ENCODE peak calls at places on chromosomes 6 and 20, in four cellular contexts. One of them, this sample, is unnamed.
A peak's percentile ranks its signal among the peaks of the same experiment; 100 is the strongest.

GRCh38 chr20:61328906-61329558 is 77.0 kb downstream of the CDH4 start:
- DNase-seq in GM12878: no peak
- DNase-seq in HL-60: no peak
- DNase-seq in K562: no peak
- DNase-seq in this sample: peak; percentile 50

GRCh38 chr20:64264091-64264490 is 8.5 kb downstream of the PCMTD2 start:
- DNase-seq in GM12878: no peak
- DNase-seq in HL-60: no peak
- DNase-seq in K562: no peak
- DNase-seq in this sample: no peak

GRCh38 chr6:21946298-21946783 is 350.5 kb downstream of the PRL start:
- DNase-seq in GM12878: no peak
- DNase-seq in HL-60: no peak
- DNase-seq in K562: no peak
- DNase-seq in this sample: no peak

GRCh38 chr6:5994999-5995698 is 11.6 kb downstream of the NRN1 start:
- DNase-seq in GM12878: no peak
- DNase-seq in HL-60: no peak
- DNase-seq in K562: no peak
- DNase-seq in this sample: no peak

GRCh38 chr6:107108201-107108890 is 7.0 kb downstream of the BEND3 start:
- DNase-seq in GM12878: no peak
- DNase-seq in HL-60: peak; percentile 56
- DNase-seq in K562: no peak
- DNase-seq in this sample: no peak

GRCh38 chr6:104613416-104614001 is 246.2 kb downstream of the HACE1 start:
- DNase-seq in GM12878: no peak
- DNase-seq in HL-60: no peak
- DNase-seq in K562: no peak
- DNase-seq in this sample: no peak

GRCh38 chr6:122798099-122798641 is 9.1 kb downstream of the SMPDL3A start:
- DNase-seq in GM12878: no peak
- DNase-seq in HL-60: no peak
- DNase-seq in K562: no peak
- DNase-seq in this sample: no peak

GRCh38 chr6:142187209-142187608 is 40.1 kb downstream of the VTA1 start:
- DNase-seq in GM12878: no peak
- DNase-seq in HL-60: no peak
- DNase-seq in K562: no peak
- DNase-seq in this sample: no peak

GRCh38 chr6:143164565-143165105 is 103.9 kb downstream of the AIG1 start:
- DNase-seq in GM12878: no peak
- DNase-seq in HL-60: no peak
- DNase-seq in K562: peak; percentile 87
- DNase-seq in this sample: no peak

GRCh38 chr6:138240476-138241245 is 22.4 kb upstream of the PBOV1 start:
- DNase-seq in GM12878: no peak
- DNase-seq in HL-60: no peak
- DNase-seq in K562: no peak
- DNase-seq in this sample: no peak

GRCh38 chr6:38714239-38715015 is 684 bp upstream of the DNAH8 start:
- DNase-seq in GM12878: no peak
- DNase-seq in HL-60: no peak
- DNase-seq in K562: no peak
- DNase-seq in this sample: no peak

GRCh38 chr20:41145821-41146620 is 8.7 kb downstream of the PLCG1 start:
- DNase-seq in GM12878: no peak
- DNase-seq in HL-60: no peak
- DNase-seq in K562: no peak
- DNase-seq in this sample: no peak

GRCh38 chr6:168699631-168700315 is 258.8 kb downstream of the SMOC2 start:
- DNase-seq in GM12878: no peak
- DNase-seq in HL-60: no peak
- DNase-seq in K562: no peak
- DNase-seq in this sample: no peak

GRCh38 chr6:157825243-157825904 is 2.3 kb downstream of the SNX9 start:
- DNase-seq in GM12878: no peak
- DNase-seq in HL-60: no peak
- DNase-seq in K562: peak; percentile 60
- DNase-seq in this sample: no peak

GRCh38 chr6:118650500-118651281 is 700 bp downstream of the CEP85L start:
- DNase-seq in GM12878: no peak
- DNase-seq in HL-60: no peak
- DNase-seq in K562: peak; percentile 55
- DNase-seq in this sample: peak; percentile 42

GRCh38 chr20:63856111-63856511 is 5.2 kb upstream of the ABHD16B start:
- DNase-seq in GM12878: no peak
- DNase-seq in HL-60: no peak
- DNase-seq in K562: no peak
- DNase-seq in this sample: no peak

GRCh38 chr6:29295181-29295585 is 6.3 kb upstream of the OR14J1 start:
- DNase-seq in GM12878: no peak
- DNase-seq in HL-60: no peak
- DNase-seq in K562: no peak
- DNase-seq in this sample: no peak

GRCh38 chr6:150145830-150146229 is 3.0 kb downstream of the PPP1R14C start:
- DNase-seq in GM12878: no peak
- DNase-seq in HL-60: no peak
- DNase-seq in K562: no peak
- DNase-seq in this sample: no peak

GRCh38 chr6:158284340-158285210 is 27.7 kb upstream of the TULP4 start:
- DNase-seq in GM12878: no peak
- DNase-seq in HL-60: no peak
- DNase-seq in K562: no peak
- DNase-seq in this sample: no peak

GRCh38 chr20:57432874-57433491 is 41.8 kb downstream of the RBM38 start:
- DNase-seq in GM12878: peak; percentile 76
- DNase-seq in HL-60: peak; percentile 92
- DNase-seq in K562: peak; percentile 88
- DNase-seq in this sample: peak; percentile 94

GRCh38 chr6:117739869-117740268 is 64.6 kb downstream of the NUS1 start:
- DNase-seq in GM12878: no peak
- DNase-seq in HL-60: no peak
- DNase-seq in K562: no peak
- DNase-seq in this sample: no peak

GRCh38 chr6:161486903-161487531 is 213.2 kb upstream of the AGPAT4 start:
- DNase-seq in GM12878: no peak
- DNase-seq in HL-60: no peak
- DNase-seq in K562: no peak
- DNase-seq in this sample: no peak

GRCh38 chr20:3828798-3829197 is 8.5 kb downstream of the AP5S1 start:
- DNase-seq in GM12878: no peak
- DNase-seq in HL-60: no peak
- DNase-seq in K562: no peak
- DNase-seq in this sample: no peak

GRCh38 chr20:35561268-35561667 is 19.4 kb downstream of the ERGIC3 start:
- DNase-seq in GM12878: no peak
- DNase-seq in HL-60: no peak
- DNase-seq in K562: peak; percentile 34
- DNase-seq in this sample: no peak

GRCh38 chr6:148407372-148407771 is 64.7 kb downstream of the SASH1 start:
- DNase-seq in GM12878: no peak
- DNase-seq in HL-60: no peak
- DNase-seq in K562: no peak
- DNase-seq in this sample: no peak

GRCh38 chr6:20669571-20670314 is 135.5 kb downstream of the CDKAL1 start:
- DNase-seq in GM12878: peak; percentile 46
- DNase-seq in HL-60: no peak
- DNase-seq in K562: no peak
- DNase-seq in this sample: no peak

GRCh38 chr6:75524322-75524972 is 30.8 kb upstream of the FILIP1 start:
- DNase-seq in GM12878: no peak
- DNase-seq in HL-60: no peak
- DNase-seq in K562: no peak
- DNase-seq in this sample: no peak

GRCh38 chr6:42404494-42404893 is 47.2 kb downstream of the TRERF1 start:
- DNase-seq in GM12878: no peak
- DNase-seq in HL-60: no peak
- DNase-seq in K562: peak; percentile 81
- DNase-seq in this sample: no peak

GRCh38 chr6:23414204-23414501 is 711.9 kb upstream of the NRSN1 start:
- DNase-seq in GM12878: peak; percentile 7
- DNase-seq in HL-60: no peak
- DNase-seq in K562: no peak
- DNase-seq in this sample: no peak

GRCh38 chr6:26122402-26122792 is 35.2 kb downstream of the HFE start:
- DNase-seq in GM12878: no peak
- DNase-seq in HL-60: no peak
- DNase-seq in K562: peak; percentile 34
- DNase-seq in this sample: no peak

DNA sequence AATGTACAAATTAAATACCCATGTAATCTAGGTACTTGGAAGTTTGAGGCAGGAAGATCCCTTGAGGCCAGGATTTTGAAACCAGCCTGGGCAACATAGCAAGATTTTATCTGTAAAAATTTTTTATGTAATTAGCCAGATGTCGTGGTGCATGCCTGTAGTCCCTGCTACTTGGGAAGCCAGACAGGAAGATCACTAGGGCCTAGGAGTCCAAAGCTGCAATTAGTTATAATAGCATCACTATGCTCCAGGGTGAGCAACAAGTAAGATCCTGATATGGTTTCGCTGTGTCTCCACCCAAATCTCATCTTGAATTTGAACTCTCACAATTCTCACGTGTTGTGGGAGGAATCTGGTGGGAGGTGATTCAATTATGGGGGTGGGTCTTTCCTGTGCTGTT is 535.8 kb downstream of the TENT5A start:
- DNase-seq in GM12878: no peak
- DNase-seq in HL-60: no peak
- DNase-seq in K562: no peak
- DNase-seq in this sample: no peak
- TF ChIP-seq SPI1 in GM12878: no peak
- TF ChIP-seq SPI1 in HL-60: no peak
- TF ChIP-seq SPI1 in K562: no peak
- TF ChIP-seq SPI1 in this sample: no peak

GRCh38 chr6:79538481-79538971 is 1.3 kb upstream of the LCA5 start:
- DNase-seq in GM12878: no peak
- DNase-seq in HL-60: no peak
- DNase-seq in K562: no peak
- DNase-seq in this sample: no peak
- TF ChIP-seq POLR2AphosphoS5 in GM12878: no peak
- TF ChIP-seq POLR2AphosphoS5 in HL-60: no peak
- TF ChIP-seq POLR2AphosphoS5 in K562: no peak
- TF ChIP-seq POLR2AphosphoS5 in this sample: no peak

GRCh38 chr20:48098099-48098498 is 312.8 kb upstream of the SULF2 start:
- DNase-seq in GM12878: no peak
- DNase-seq in HL-60: no peak
- DNase-seq in K562: peak; percentile 17
- DNase-seq in this sample: no peak
- TF ChIP-seq SPI1 in GM12878: no peak
- TF ChIP-seq SPI1 in HL-60: no peak
- TF ChIP-seq SPI1 in K562: no peak
- TF ChIP-seq SPI1 in this sample: no peak

GRCh38 chr20:52191436-52192295 is at the start of gene ZFP64:
- DNase-seq in GM12878: no peak
- DNase-seq in HL-60: peak; percentile 41
- DNase-seq in K562: peak; percentile 84
- DNase-seq in this sample: peak; percentile 75
- TF ChIP-seq POLR2AphosphoS5 in GM12878: peak; percentile 16
- TF ChIP-seq POLR2AphosphoS5 in HL-60: peak; percentile 75
- TF ChIP-seq POLR2AphosphoS5 in K562: peak; percentile 55
- TF ChIP-seq POLR2AphosphoS5 in this sample: no peak

GRCh38 chr20:370977-371754 is 9.4 kb upstream of the TRIB3 start:
- DNase-seq in GM12878: no peak
- DNase-seq in HL-60: no peak
- DNase-seq in K562: peak; percentile 67
- DNase-seq in this sample: no peak
- TF ChIP-seq SPI1 in GM12878: no peak
- TF ChIP-seq SPI1 in HL-60: no peak
- TF ChIP-seq SPI1 in K562: no peak
- TF ChIP-seq SPI1 in this sample: no peak

DNA sequence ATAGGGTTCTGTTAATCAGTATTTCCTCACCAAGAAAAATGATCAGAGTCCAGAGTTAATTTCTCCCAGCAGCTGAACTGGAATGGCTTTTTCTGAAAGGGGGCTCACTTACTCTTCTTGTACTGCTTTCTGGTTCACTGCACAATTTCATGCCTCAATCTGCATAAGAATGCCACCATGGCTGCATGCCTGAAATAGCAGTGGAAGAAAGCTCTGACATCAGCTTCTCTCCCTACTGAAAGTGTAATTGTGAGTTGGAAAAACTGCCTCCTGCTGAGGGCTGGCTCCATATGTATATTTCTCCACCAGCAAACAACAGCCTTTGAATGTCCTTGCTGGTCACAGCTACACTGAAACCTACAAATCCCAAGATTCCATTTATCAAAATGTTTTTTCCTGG is 1027.2 kb upstream of the GJE1 start:
- DNase-seq in GM12878: no peak
- DNase-seq in HL-60: no peak
- DNase-seq in K562: no peak
- DNase-seq in this sample: no peak
- TF ChIP-seq POLR2AphosphoS5 in GM12878: no peak
- TF ChIP-seq POLR2AphosphoS5 in HL-60: no peak
- TF ChIP-seq POLR2AphosphoS5 in K562: no peak
- TF ChIP-seq POLR2AphosphoS5 in this sample: no peak

GRCh38 chr6:15303162-15303919 is 57.5 kb downstream of the JARID2 start:
- DNase-seq in GM12878: no peak
- DNase-seq in HL-60: no peak
- DNase-seq in K562: peak; percentile 44
- DNase-seq in this sample: no peak
- TF ChIP-seq SPI1 in GM12878: no peak
- TF ChIP-seq SPI1 in HL-60: no peak
- TF ChIP-seq SPI1 in K562: no peak
- TF ChIP-seq SPI1 in this sample: no peak

DNA sequence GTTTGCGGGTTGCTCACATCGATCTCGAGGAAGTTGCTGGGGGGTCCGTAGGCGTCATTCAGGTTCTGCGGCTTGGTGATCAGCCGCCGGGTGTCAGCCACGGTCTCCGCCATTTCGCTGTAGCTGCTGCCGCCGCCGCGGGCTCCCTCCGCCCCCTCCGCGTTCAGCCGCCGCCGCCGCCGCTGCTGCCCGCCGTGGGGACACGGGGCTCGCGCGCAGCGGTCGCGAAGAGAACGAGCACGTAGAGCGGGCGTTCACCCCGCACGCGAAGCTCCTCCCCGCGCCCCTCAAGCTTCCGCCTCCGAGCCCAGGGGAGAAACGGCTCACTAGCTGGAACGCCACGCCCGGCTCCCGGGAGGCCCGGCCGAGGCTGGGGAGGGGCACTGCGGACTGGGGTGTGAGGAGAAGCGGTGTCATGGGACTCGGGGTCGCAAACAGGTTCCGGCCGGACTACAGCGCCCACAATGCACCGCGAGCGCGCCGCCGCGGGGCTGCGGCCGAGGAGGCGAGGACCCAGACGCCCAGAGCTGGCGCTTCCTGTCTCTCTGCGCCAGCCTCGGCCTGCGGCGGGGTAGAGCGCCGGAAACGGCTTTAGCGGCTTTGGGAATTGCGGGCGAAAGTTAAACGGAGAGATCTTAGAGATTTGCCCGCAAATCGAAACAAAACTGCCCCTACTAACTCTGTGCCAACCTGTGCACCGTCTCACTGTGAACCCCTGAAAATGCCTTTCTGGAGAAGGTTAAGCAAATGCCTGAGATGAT is at the start of gene SNX3:
- DNase-seq in GM12878: peak; percentile 91
- DNase-seq in HL-60: peak; percentile 88
- DNase-seq in K562: peak; percentile 96
- DNase-seq in this sample: peak; percentile 87
- TF ChIP-seq POLR2AphosphoS5 in GM12878: peak; percentile 89
- TF ChIP-seq POLR2AphosphoS5 in HL-60: peak; percentile 77
- TF ChIP-seq POLR2AphosphoS5 in K562: peak; percentile 85
- TF ChIP-seq POLR2AphosphoS5 in this sample: peak; percentile 79